ENCODE peak calls at places on chromosomes 7 and 10, in nine cellular contexts. C, R, S, E, P, F, Z, H and V are unnamed samples.

GRCh38 chr7:2108501-2109250 is 124.1 kb downstream of the MAD1L1 start:
- DNase-seq in C (no peak), R (no peak), S (no peak), E (no peak), P (no peak), F (no peak), Z (no peak), H (no peak), V (no peak)

GRCh38 chr7:18356195-18356645 is 139.3 kb upstream of the HDAC9 start:
- DNase-seq in C (no peak), R (peak), S (peak), E (no peak), P (peak), F (peak), Z (no peak), H (no peak), V (no peak)

GRCh38 chr10:51377932-51378206 is 303.6 kb downstream of the PRKG1 start:
- DNase-seq in C (no peak), R (no peak), S (no peak), E (no peak), P (peak), F (no peak), Z (no peak), H (no peak), V (no peak)

GRCh38 chr10:6689036-6689435 is 109.0 kb upstream of the PRKCQ start:
- DNase-seq in C (no peak), R (no peak), S (no peak), E (no peak), P (peak), F (peak), Z (no peak), H (no peak), V (no peak)

GRCh38 chr7:30179016-30179436 is 44.2 kb downstream of the MTURN start:
- DNase-seq in C (no peak), R (no peak), S (no peak), E (no peak), P (no peak), F (no peak), Z (no peak), H (no peak), V (no peak)

GRCh38 chr7:128092221-128092620 is 61.0 kb upstream of the LRRC4 start:
- DNase-seq in C (no peak), R (no peak), S (no peak), E (no peak), P (no peak), F (no peak), Z (no peak), H (no peak), V (no peak)

GRCh38 chr7:124671976-124672375 is 93.6 kb downstream of the GPR37 start:
- DNase-seq in C (no peak), R (no peak), S (no peak), E (no peak), P (no peak), F (no peak), Z (no peak), H (no peak), V (no peak)

GRCh38 chr10:129775681-129776080 is 188.4 kb downstream of the EBF3 start:
- DNase-seq in C (no peak), R (no peak), S (no peak), E (no peak), P (no peak), F (no peak), Z (no peak), H (no peak), V (no peak)

GRCh38 chr10:117720931-117721826 is 178.6 kb downstream of the EMX2 start:
- DNase-seq in C (no peak), R (no peak), S (no peak), E (no peak), P (no peak), F (no peak), Z (no peak), H (no peak), V (no peak)

GRCh38 chr10:112766636-112767035 is 183.4 kb upstream of the TCF7L2 start:
- DNase-seq in C (no peak), R (no peak), S (no peak), E (no peak), P (no peak), F (no peak), Z (no peak), H (no peak), V (no peak)

GRCh38 chr7:96942112-96942511 is 63.2 kb upstream of the DLX6 start:
- DNase-seq in C (no peak), R (no peak), S (no peak), E (no peak), P (no peak), F (no peak), Z (no peak), H (no peak), V (no peak)

GRCh38 chr7:151494569-151495284 is 25.0 kb downstream of the RHEB start:
- DNase-seq in C (no peak), R (no peak), S (no peak), E (no peak), P (peak), F (no peak), Z (no peak), H (no peak), V (no peak)

GRCh38 chr10:31051703-31052102 is 20.0 kb upstream of the ZNF438 start:
- DNase-seq in C (no peak), R (no peak), S (no peak), E (no peak), P (peak), F (peak), Z (no peak), H (no peak), V (no peak)

GRCh38 chr10:42988517-42989395 is 88.1 kb upstream of the RET start:
- DNase-seq in C (no peak), R (no peak), S (no peak), E (no peak), P (no peak), F (no peak), Z (no peak), H (no peak), V (no peak)

GRCh38 chr7:27172388-27172774 is 1.7 kb downstream of the HOXA10 start:
- DNase-seq in C (no peak), R (no peak), S (peak), E (no peak), P (no peak), F (peak), Z (peak), H (no peak), V (no peak)

GRCh38 chr7:75962607-75963382 is 31.6 kb downstream of the TMEM120A start:
- DNase-seq in C (no peak), R (no peak), S (no peak), E (no peak), P (peak), F (no peak), Z (no peak), H (no peak), V (peak)

GRCh38 chr7:110856704-110857103 is 234.2 kb upstream of the LRRN3 start:
- DNase-seq in C (no peak), R (no peak), S (no peak), E (no peak), P (no peak), F (peak), Z (no peak), H (no peak), V (no peak)

GRCh38 chr10:125441151-125441550 is 241.8 kb downstream of the TEX36 start:
- DNase-seq in C (peak), R (no peak), S (no peak), E (no peak), P (peak), F (peak), Z (no peak), H (no peak), V (peak)

GRCh38 chr10:20877986-20878979 is 18.8 kb downstream of the NEBL start:
- DNase-seq in C (no peak), R (no peak), S (no peak), E (no peak), P (peak), F (peak), Z (no peak), H (no peak), V (no peak)

GRCh38 chr7:66629659-66630058 is 978 bp downstream of the KCTD7 start:
- DNase-seq in C (no peak), R (no peak), S (no peak), E (no peak), P (no peak), F (no peak), Z (no peak), H (no peak), V (no peak)

GRCh38 chr10:92761576-92761975 is 71.8 kb downstream of the HHEX start:
- DNase-seq in C (no peak), R (no peak), S (no peak), E (no peak), P (peak), F (no peak), Z (no peak), H (no peak), V (no peak)

GRCh38 chr7:322708-323111 is 32.7 kb downstream of the FOXL3 start:
- DNase-seq in C (no peak), R (no peak), S (no peak), E (no peak), P (no peak), F (no peak), Z (no peak), H (no peak), V (no peak)